ENCODE peak calls at places on chromosomes 4 and X, in five cellular contexts. L is GM12878, J is SK-N-SH, M is H1, F is K562. W is an unnamed sample.

GRCh38 chr4:29259556-29259955 is 1460.6 kb upstream of the PCDH7 start:
- DNase-seq in L (no peak), J (no peak), M (no peak), F (no peak), W (no peak)

GRCh38 chrX:70046978-70047377 is 2.8 kb downstream of the AWAT2 start:
- DNase-seq in L (no peak), J (no peak), M (no peak), F (no peak), W (no peak)

GRCh38 chrX:116694046-116694445 is 231.3 kb upstream of the CT83 start:
- DNase-seq in L (no peak), J (no peak), M (no peak), F (no peak), W (no peak)

GRCh38 chr4:42954925-42955669 is 62.6 kb downstream of the GRXCR1 start:
- DNase-seq in L (no peak), J (no peak), M (no peak), F (no peak), W (no peak)

GRCh38 chr4:169841776-169842175 is 84.0 kb upstream of the HPF1 start:
- DNase-seq in L (no peak), J (no peak), M (no peak), F (no peak), W (no peak)

GRCh38 chrX:138945219-138945618 is 233.7 kb upstream of the FGF13 start:
- DNase-seq in L (no peak), J (no peak), M (no peak), F (no peak), W (no peak)

GRCh38 chr4:169649545-169650226 is 29.3 kb downstream of the CLCN3 start:
- DNase-seq in L (no peak), J (no peak), M (no peak), F (no peak), W (no peak)

GRCh38 chr4:25656031-25656430 is 380 bp downstream of the SLC34A2 start:
- DNase-seq in L (no peak), J (no peak), M (no peak), F (no peak), W (no peak)

GRCh38 chrX:47232803-47233332 is at the start of gene USP11:
- DNase-seq in L (no peak), J (peak; percentile 78), M (peak; percentile 55), F (peak; percentile 23), W (peak; percentile 43)

GRCh38 chrX:41596586-41596985 is 92.2 kb upstream of the GPR34 start:
- DNase-seq in L (peak; percentile 52), J (no peak), M (no peak), F (no peak), W (no peak)

GRCh38 chrX:109268340-109268739 is 213.5 kb downstream of the GUCY2F start:
- DNase-seq in L (no peak), J (no peak), M (no peak), F (no peak), W (no peak)

GRCh38 chrX:68832101-68832416 is 3.2 kb downstream of the EFNB1 start:
- DNase-seq in L (no peak), J (peak; percentile 58), M (peak; percentile 40), F (no peak), W (no peak)

GRCh38 chr4:145176641-145177432 is 3.6 kb downstream of the OTUD4 start:
- DNase-seq in L (no peak), J (no peak), M (no peak), F (no peak), W (no peak)

GRCh38 chrX:9318761-9319160 is 146.1 kb upstream of the TBL1X start:
- DNase-seq in L (no peak), J (no peak), M (no peak), F (no peak), W (no peak)

GRCh38 chr4:73904491-73904890 is 35.3 kb downstream of the CXCL1 start:
- DNase-seq in L (no peak), J (no peak), M (no peak), F (peak; percentile 13), W (no peak)

GRCh38 chrX:131763674-131764073 is 219.8 kb downstream of the OR13H1 start:
- DNase-seq in L (peak; percentile 95), J (peak; percentile 29), M (no peak), F (no peak), W (no peak)

GRCh38 chrX:56813318-56813837 is 84.3 kb downstream of the NBDY start:
- DNase-seq in L (no peak), J (no peak), M (no peak), F (no peak), W (no peak)

GRCh38 chrX:134761788-134762187 is 103.5 kb upstream of the PLAC1 start:
- DNase-seq in L (no peak), J (peak; percentile 16), M (no peak), F (no peak), W (no peak)
- TF ChIP-seq YY1 in L (no peak), J (no peak), M (no peak), F (no peak), W (no peak)

GRCh38 chr4:10023806-10024205 is 2.5 kb upstream of the SLC2A9 start:
- DNase-seq in L (no peak), J (no peak), M (no peak), F (no peak), W (no peak)

GRCh38 chr4:10022346-10023049 is 1.2 kb upstream of the SLC2A9 start:
- DNase-seq in L (no peak), J (no peak), M (no peak), F (no peak), W (no peak)

GRCh38 chr4:10024303-10024702 is 3.0 kb upstream of the SLC2A9 start:
- DNase-seq in L (no peak), J (no peak), M (no peak), F (no peak), W (no peak)

GRCh38 chr4:10020871-10021676 is at the start of gene SLC2A9:
- DNase-seq in L (no peak), J (no peak), M (no peak), F (no peak), W (no peak)

DNA sequence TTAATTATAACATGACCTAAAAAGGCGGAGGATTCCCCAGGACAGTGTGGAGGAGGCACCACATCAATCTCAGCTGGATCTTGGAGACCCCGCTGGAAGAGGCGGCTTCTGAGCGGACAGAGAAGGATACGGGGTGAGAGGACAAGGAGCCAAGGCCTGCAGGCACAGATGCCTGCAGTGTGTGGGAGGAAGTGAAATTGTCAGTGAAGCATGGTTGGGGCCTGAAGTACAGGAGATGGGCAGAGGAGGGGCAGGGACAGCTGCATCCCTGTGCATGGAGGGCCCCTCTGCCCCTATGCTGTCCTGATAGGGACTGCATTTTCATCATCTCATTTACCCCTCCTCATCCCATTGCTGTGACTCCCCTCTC is 1.7 kb upstream of the SLC2A9 start:
- DNase-seq in L (no peak), J (no peak), M (no peak), F (no peak), W (no peak)
- H3K9ac ChIP-seq in L (no peak overlapping the region), J (no peak overlapping the region), M (no peak overlapping the region), F (no peak overlapping the region), W (no peak overlapping the region)

DNA sequence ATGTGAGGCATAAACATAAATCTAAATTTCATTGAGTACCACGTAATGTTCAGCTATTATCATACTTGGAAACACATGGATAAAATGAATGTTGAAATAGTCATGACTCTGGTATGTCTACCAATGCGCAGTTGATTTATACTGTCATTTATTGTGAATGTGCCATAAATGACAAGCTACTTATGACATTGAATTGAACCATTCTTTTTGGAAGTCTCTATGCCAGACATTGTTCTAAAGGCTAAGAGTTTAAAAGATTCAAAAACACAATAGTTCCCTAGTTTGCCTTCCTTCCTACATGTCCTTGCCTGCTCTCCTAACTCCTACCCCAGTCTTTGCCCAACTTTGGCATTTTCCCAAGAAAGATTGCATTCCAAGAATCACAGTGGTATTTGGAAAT is 96.6 kb upstream of the DMD start:
- DNase-seq in L (no peak), J (no peak), M (no peak), F (no peak), W (no peak)
- TF ChIP-seq YY1 in L (no peak), J (no peak), M (no peak), F (no peak), W (no peak)

GRCh38 chr4:122911588-122911987 is 10.8 kb downstream of the NUDT6 start:
- DNase-seq in L (no peak), J (no peak), M (no peak), F (no peak), W (no peak)
- H3K9ac ChIP-seq in L (no peak overlapping the region), J (no peak overlapping the region), M (no peak overlapping the region), F (no peak overlapping the region), W (no peak overlapping the region)

DNA sequence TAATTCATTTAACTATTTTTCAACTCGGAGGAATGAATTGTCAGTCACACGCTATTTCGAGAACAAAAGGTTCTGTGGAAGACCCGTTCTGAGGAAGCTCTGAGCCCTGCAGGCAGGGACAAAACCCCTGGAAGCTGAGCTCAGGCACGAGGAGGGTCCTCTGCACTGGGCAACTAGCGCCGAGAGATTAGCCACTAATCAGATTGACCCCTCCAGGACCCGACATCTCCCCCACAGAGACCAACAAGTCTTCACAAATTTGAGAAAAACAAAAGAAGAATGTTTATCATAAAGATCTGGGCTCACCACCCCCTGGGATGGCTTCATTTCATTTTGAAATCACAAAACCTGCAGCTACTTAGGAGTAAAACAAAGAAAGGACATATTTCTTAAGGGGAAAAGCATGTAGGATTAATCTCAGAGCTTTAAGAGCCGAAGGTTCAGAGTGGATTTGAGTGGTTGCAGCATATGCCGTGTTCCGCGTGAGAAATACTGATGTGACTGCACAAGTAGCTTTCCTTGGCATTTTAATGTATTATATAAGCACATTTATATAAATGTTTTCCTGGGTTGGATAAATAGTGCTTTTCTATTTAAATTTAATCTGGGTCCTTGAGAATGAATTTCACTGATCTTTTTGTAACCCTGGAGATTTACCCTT is 41.8 kb downstream of the ADRA2C start:
- DNase-seq in L (no peak), J (no peak), M (no peak), F (no peak), W (no peak)
- TF ChIP-seq YY1 in L (no peak), J (no peak), M (no peak), F (no peak), W (no peak)

GRCh38 chr4:184853385-184853784 is 27.6 kb upstream of the ACSL1 start:
- DNase-seq in L (no peak), J (no peak), M (no peak), F (no peak), W (no peak)

GRCh38 chr4:184849184-184849583 is 23.4 kb upstream of the ACSL1 start:
- DNase-seq in L (no peak), J (no peak), M (no peak), F (no peak), W (no peak)

GRCh38 chr4:184848510-184848909 is 22.7 kb upstream of the ACSL1 start:
- DNase-seq in L (no peak), J (no peak), M (no peak), F (no peak), W (no peak)

GRCh38 chr4:184851200-184851541 is 25.4 kb upstream of the ACSL1 start:
- DNase-seq in L (peak; percentile 81), J (no peak), M (no peak), F (no peak), W (no peak)

GRCh38 chr4:184850431-184851199 is 24.8 kb upstream of the ACSL1 start:
- DNase-seq in L (no peak), J (no peak), M (no peak), F (no peak), W (no peak)
- H3K9ac ChIP-seq in L (no peak overlapping the region), J (no peak overlapping the region), M (no peak overlapping the region), F (no peak overlapping the region), W (no peak overlapping the region)

GRCh38 chr4:142901166-142901662 is 55.1 kb upstream of the INPP4B start:
- DNase-seq in L (no peak), J (no peak), M (no peak), F (no peak), W (no peak)
- TF ChIP-seq YY1 in L (no peak), J (no peak), M (no peak), F (no peak), W (no peak)

W was measured in NT2/D1.